ENCODE peak calls at places on chromosomes 12 and 14, in four cellular contexts. K is HepG2, L is H1, X is GM12878. R is an unnamed sample.
A peak's percentile ranks its signal among the peaks of the same experiment; 100 is the strongest.

GRCh38 chr14:36646664-36647416 is 14.8 kb upstream of the PAX9 start:
- DNase-seq in L (peak; percentile 78), K (no peak), X (no peak), R (no peak)

GRCh38 chr14:95481391-95482022 is 34.9 kb downstream of the SYNE3 start:
- DNase-seq in L (no peak), K (no peak), X (no peak), R (no peak)

GRCh38 chr14:93970967-93971634 is 5.3 kb downstream of the ASB2 start:
- DNase-seq in L (no peak), K (no peak), X (no peak), R (no peak)

GRCh38 chr12:89544730-89545184 is 18.9 kb upstream of the POC1B start:
- DNase-seq in X (no peak), K (no peak), L (no peak), R (no peak)

GRCh38 chr12:49872781-49873181 is 29.9 kb upstream of the BCDIN3D start:
- DNase-seq in K (no peak), X (no peak), L (peak; percentile 33), R (no peak)

GRCh38 chr12:20434993-20435392 is 66.7 kb downstream of the PDE3A start:
- DNase-seq in L (no peak), X (no peak), K (no peak), R (no peak)

GRCh38 chr12:96371138-96371786 is 29.0 kb downstream of the CDK17 start:
- DNase-seq in X (no peak), L (no peak), K (no peak), R (no peak)

GRCh38 chr12:47767197-47767724 is 5.8 kb upstream of the SLC48A1 start:
- DNase-seq in L (peak; percentile 77), X (no peak), K (peak; percentile 53), R (peak; percentile 58)

GRCh38 chr14:87155850-87156491 is 837.0 kb downstream of the GALC start:
- DNase-seq in X (no peak), K (no peak), L (no peak), R (no peak)

GRCh38 chr12:56220611-56221232 is 1.0 kb downstream of the RNF41 start:
- DNase-seq in L (no peak), K (no peak), X (peak; percentile 30), R (no peak)

GRCh38 chr12:29073631-29074239 is 75.3 kb upstream of the FAR2 start:
- DNase-seq in L (no peak), X (no peak), K (peak; percentile 13), R (peak; percentile 40)

GRCh38 chr14:101835166-101835557 is 73.7 kb downstream of the PPP2R5C start:
- DNase-seq in K (no peak), L (no peak), X (no peak), R (no peak)

GRCh38 chr14:88045705-88046104 is 40.8 kb downstream of the GPR65 start:
- DNase-seq in L (no peak), K (no peak), X (no peak), R (no peak)

GRCh38 chr12:1666215-1666614 is 24.7 kb upstream of the ADIPOR2 start:
- DNase-seq in K (peak; percentile 78), X (no peak), L (no peak), R (no peak)

DNA sequence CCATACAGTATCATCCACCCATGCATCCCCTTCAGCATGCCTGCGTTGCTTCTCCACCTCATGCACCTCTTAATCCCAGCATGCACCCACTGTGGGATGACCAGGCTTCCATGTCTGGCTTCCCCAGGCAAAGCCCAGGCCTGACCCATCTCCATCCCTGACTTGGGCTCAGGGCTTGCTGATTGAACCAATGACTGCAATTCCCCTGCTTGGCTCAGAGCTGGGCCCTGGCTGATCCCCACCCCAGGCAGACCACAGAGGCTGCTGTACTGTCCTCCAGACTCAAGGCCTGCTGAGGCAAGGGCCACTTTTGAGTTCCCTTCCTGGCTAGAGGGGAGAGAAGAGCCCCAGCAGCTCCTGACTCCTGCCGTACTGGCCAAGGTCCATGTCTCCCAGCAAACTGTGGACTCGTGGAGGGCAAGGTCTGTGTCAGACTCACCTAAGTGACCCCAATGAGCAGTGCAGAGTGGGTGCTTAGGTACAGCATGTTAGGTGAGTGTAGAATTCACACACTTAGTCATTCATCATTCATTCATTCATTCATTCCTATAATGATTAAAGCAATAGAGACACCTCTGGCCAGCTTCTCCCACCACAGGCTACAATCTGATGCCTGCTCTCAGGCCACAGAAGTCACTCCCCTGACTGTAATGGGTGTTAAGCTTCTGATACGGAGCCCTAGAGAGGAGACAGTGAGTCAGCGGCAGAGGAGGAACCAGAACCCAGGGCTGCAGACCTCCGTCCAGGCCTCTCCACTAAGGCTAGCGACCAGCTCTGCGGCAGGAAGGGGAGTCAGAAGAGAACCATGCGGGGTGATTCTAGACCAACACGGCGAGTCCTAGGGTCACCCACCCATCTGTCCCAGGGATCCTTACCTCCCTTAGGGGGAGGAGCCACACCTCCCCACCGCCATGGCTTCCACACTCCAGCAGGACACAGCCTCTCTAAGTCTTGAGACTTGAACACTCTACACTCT is 2.9 kb downstream of the BEGAIN start:
- DNase-seq in L (no peak), K (no peak), X (no peak), R (peak; percentile 46)
- TF ChIP-seq BRCA1 in L (no peak), K (no peak), X (no peak), R (no peak)

GRCh38 chr14:28751467-28752058 is 15.0 kb upstream of the FOXG1 start:
- DNase-seq in K (peak; percentile 81), L (peak; percentile 72), X (peak; percentile 7), R (no peak)
- TF ChIP-seq EZH2 in K (no peak), L (no peak), X (no peak), R (no peak)

DNA sequence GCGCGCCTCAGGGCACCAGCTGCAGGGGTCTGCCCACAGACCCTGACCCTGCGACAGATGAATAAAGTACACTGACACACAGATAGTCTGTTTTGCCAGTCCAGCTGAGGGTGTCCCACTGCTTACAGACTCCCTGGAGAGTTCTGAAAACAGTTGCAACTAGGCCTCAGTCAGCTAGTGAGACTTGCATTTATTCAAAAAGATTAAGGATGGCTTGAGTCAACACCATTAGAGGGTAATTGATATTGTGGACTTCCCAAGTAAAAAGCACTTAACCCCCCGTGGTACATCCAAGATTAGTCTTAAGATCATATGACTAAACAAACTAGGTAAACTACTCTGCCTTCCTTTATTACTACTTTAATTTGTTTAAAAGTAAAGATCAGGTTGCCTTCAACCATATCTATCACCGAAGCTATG is 11.1 kb upstream of the PSEN1 start:
- DNase-seq in X (no peak), L (no peak), K (no peak), R (no peak)
- TF ChIP-seq BRCA1 in X (no peak), L (no peak), K (no peak), R (no peak)

GRCh38 chr12:51867796-51868428 is 19.4 kb upstream of the FIGNL2 start:
- DNase-seq in X (no peak), L (no peak), K (no peak), R (no peak)

GRCh38 chr12:51869490-51869865 is 18.4 kb upstream of the ANKRD33 start:
- DNase-seq in K (no peak), X (no peak), L (no peak), R (no peak)

GRCh38 chr12:51871126-51871525 is 16.8 kb upstream of the ANKRD33 start:
- DNase-seq in L (no peak), X (no peak), K (no peak), R (no peak)

GRCh38 chr12:51869931-51870330 is 18.0 kb upstream of the ANKRD33 start:
- DNase-seq in K (no peak), X (no peak), L (no peak), R (no peak)

GRCh38 chr12:51868821-51869489 is 18.9 kb upstream of the ANKRD33 start:
- DNase-seq in K (no peak), X (no peak), L (peak; percentile 70), R (no peak)
- TF ChIP-seq EZH2 in K (no peak), X (no peak), L (peak; percentile 36), R (no peak)

R was measured in K562.